ENCODE peak calls at places on chromosomes 2 and 18, in five cellular contexts. B is A673, C is gastrocnemius medialis, G is PC-3, E is T-helper 1 cell. X is an unnamed sample.

GRCh38 chr18:63909870-63910269 is 2.1 kb downstream of the SERPINB10 start:
- DNase-seq in C (no peak), E (no peak), B (no peak), G (no peak), X (no peak)

GRCh38 chr2:152443771-152444170 is 108.8 kb downstream of the FMNL2 start:
- DNase-seq in E (no peak), B (no peak), G (no peak), C (no peak), X (no peak)

GRCh38 chr2:74440005-74440377 is 1.7 kb downstream of the RTKN start:
- DNase-seq in B (no peak), C (peak), G (no peak), E (no peak), X (peak)

GRCh38 chr2:55364189-55365055 is 55.2 kb downstream of the CCDC88A start:
- DNase-seq in E (no peak), C (peak), G (peak), B (peak), X (no peak)

GRCh38 chr18:35481960-35482366 is 15.8 kb downstream of the INO80C start:
- DNase-seq in B (no peak), G (peak), C (no peak), E (no peak), X (no peak)

GRCh38 chr2:74291891-74292621 is 51.2 kb downstream of the SLC4A5 start:
- DNase-seq in G (no peak), C (no peak), E (no peak), B (peak), X (no peak)

GRCh38 chr2:187658952-187659525 is 104.8 kb upstream of the TFPI start:
- DNase-seq in B (peak), C (no peak), G (peak), E (no peak), X (no peak)

GRCh38 chr2:51795248-51795888 is 763.4 kb upstream of the NRXN1 start:
- DNase-seq in C (no peak), B (peak), G (peak), E (no peak), X (no peak)

GRCh38 chr18:49101230-49101629 is 150.5 kb upstream of the SMAD7 start:
- DNase-seq in C (no peak), G (no peak), B (no peak), E (no peak), X (no peak)

GRCh38 chr2:23586691-23587090 is 201.7 kb downstream of the KLHL29 start:
- DNase-seq in G (no peak), C (no peak), E (no peak), B (peak), X (no peak)

GRCh38 chr2:157067562-157067961 is 189.9 kb upstream of the GALNT5 start:
- DNase-seq in G (peak), C (no peak), B (peak), E (no peak), X (no peak)

GRCh38 chr18:67519582-67519981 is 3.1 kb upstream of the DSEL start:
- DNase-seq in B (no peak), G (peak), C (no peak), E (no peak), X (no peak)

GRCh38 chr2:27705851-27706622 is 42.3 kb downstream of the SLC4A1AP start:
- DNase-seq in E (no peak), C (peak), G (peak), B (no peak), X (peak)

GRCh38 chr18:22934789-22935188 is 1.7 kb downstream of the RBBP8 start:
- DNase-seq in E (no peak), C (no peak), B (no peak), G (no peak), X (no peak)

GRCh38 chr2:84723831-84724230 is 157.1 kb downstream of the TRABD2A start:
- DNase-seq in B (no peak), E (no peak), C (no peak), G (no peak), X (no peak)

GRCh38 chr2:196137271-196137670 is 34.1 kb downstream of the STK17B start:
- DNase-seq in G (peak), B (no peak), E (no peak), C (no peak), X (no peak)

GRCh38 chr2:239077260-239077659 is 229.4 kb downstream of the TWIST2 start:
- DNase-seq in C (no peak), B (no peak), G (no peak), E (no peak), X (no peak)

GRCh38 chr2:196074631-196075030 is 6.0 kb upstream of the DNAH7 start:
- DNase-seq in C (no peak), G (no peak), E (no peak), B (no peak), X (no peak)

GRCh38 chr2:69830045-69830905 is 815 bp downstream of the GMCL1 start:
- DNase-seq in B (no peak), C (no peak), G (peak), E (peak), X (peak)

GRCh38 chr2:136373035-136373434 is 255.1 kb upstream of the CXCR4 start:
- DNase-seq in E (no peak), C (no peak), B (no peak), G (no peak), X (no peak)

GRCh38 chr18:3441290-3441689 is 8.7 kb upstream of the TGIF1 start:
- DNase-seq in E (no peak), G (peak), B (peak), C (no peak), X (no peak)

GRCh38 chr2:54099370-54099769 is 16.0 kb upstream of the ACYP2 start:
- DNase-seq in E (no peak), G (no peak), C (no peak), B (no peak), X (no peak)

GRCh38 chr2:42052702-42053481 is 5.1 kb downstream of the PKDCC start:
- DNase-seq in E (no peak), C (no peak), B (no peak), G (no peak), X (no peak)

GRCh38 chr2:67918471-67918870 is 144.3 kb downstream of the C1D start:
- DNase-seq in E (no peak), C (no peak), B (no peak), G (no peak), X (no peak)

GRCh38 chr18:74950479-74950878 is 258.5 kb downstream of the PTGR3 start:
- DNase-seq in E (no peak), C (no peak), B (no peak), G (no peak), X (no peak)

GRCh38 chr2:24972315-24972958 is 682 bp upstream of the DNAJC27 start:
- DNase-seq in G (peak), C (peak), B (peak), E (no peak), X (no peak)

GRCh38 chr2:17621781-17622180 is 81.3 kb downstream of the VSNL1 start:
- DNase-seq in B (peak), G (peak), C (no peak), E (no peak), X (no peak)

GRCh38 chr2:118197011-118197695 is 108.9 kb downstream of the INSIG2 start:
- DNase-seq in E (no peak), C (no peak), B (no peak), G (peak), X (no peak)

GRCh38 chr2:226334981-226335720 is 464.5 kb downstream of the IRS1 start:
- DNase-seq in B (no peak), G (peak), E (no peak), C (no peak), X (no peak)

GRCh38 chr2:228329279-228329678 is 147.8 kb upstream of the SPHKAP start:
- DNase-seq in E (no peak), B (no peak), C (no peak), G (no peak), X (no peak)

GRCh38 chr2:123808243-123808642 is 216.8 kb upstream of the CNTNAP5 start:
- DNase-seq in B (no peak), C (no peak), E (no peak), G (no peak), X (no peak)

GRCh38 chr2:118223487-118224136 is 135.3 kb downstream of the INSIG2 start:
- DNase-seq in E (no peak), G (no peak), C (no peak), B (peak), X (no peak)

GRCh38 chr2:229852565-229852964 is 69.2 kb downstream of the TRIP12 start:
- DNase-seq in B (peak), C (no peak), E (no peak), G (peak), X (no peak)